ENCODE peak calls at places on chromosomes 13 and 19, in seven cellular contexts. U is activated CD8-positive, alpha-beta memory T cell treated with anti-CD3 and anti-CD28 coated beads for 4 hours; O is AG09319; W is COR-L47; X is lung; M is fibroblast of the aortic adventitia; C is IMR-90. Y is an unnamed sample.

GRCh38 chr19:39112338-39112890 is 13.2 kb upstream of the PAK4 start:
- DNase-seq in M (no peak), X (no peak), O (no peak), U (no peak), W (no peak), C (no peak), Y (no peak)

GRCh38 chr19:19121371-19121770 is 16.9 kb downstream of the TMEM161A start:
- DNase-seq in C (no peak), X (no peak), W (no peak), M (no peak), O (no peak), U (no peak), Y (no peak)

GRCh38 chr13:45068036-45069001 is 52.0 kb upstream of the GTF2F2 start:
- DNase-seq in U (no peak), M (no peak), W (peak), O (no peak), X (no peak), C (no peak), Y (peak)

GRCh38 chr13:41411536-41411935 is 45.8 kb upstream of the RGCC start:
- DNase-seq in W (peak), U (no peak), M (peak), X (no peak), C (peak), O (peak), Y (peak)

GRCh38 chr19:55526216-55527196 is 10.4 kb downstream of the SBK2 start:
- DNase-seq in W (peak), X (peak), U (no peak), C (peak), O (peak), M (peak), Y (peak)

GRCh38 chr19:46944123-46944718 is 75.4 kb upstream of the NPAS1 start:
- DNase-seq in X (no peak), M (no peak), W (no peak), U (no peak), O (no peak), C (no peak), Y (no peak)

GRCh38 chr13:97440598-97440997 is 6.6 kb downstream of the RAP2A start:
- DNase-seq in C (peak), X (no peak), O (no peak), W (no peak), M (peak), U (no peak), Y (no peak)

GRCh38 chr13:76865109-76865508 is 21.1 kb downstream of the KCTD12 start:
- DNase-seq in X (no peak), C (no peak), U (no peak), O (no peak), W (no peak), M (no peak), Y (no peak)

GRCh38 chr13:109669234-109669612 is 117.2 kb downstream of the IRS2 start:
- DNase-seq in C (no peak), M (no peak), U (no peak), W (no peak), X (no peak), O (no peak), Y (peak)

GRCh38 chr19:4365791-4366665 is 22.7 kb downstream of the MPND start:
- DNase-seq in W (no peak), U (no peak), O (no peak), X (no peak), C (no peak), M (no peak), Y (no peak)

GRCh38 chr13:20134732-20135131 is 26.1 kb downstream of the GJA3 start:
- DNase-seq in C (no peak), U (no peak), O (no peak), M (no peak), X (no peak), W (no peak), Y (no peak)

GRCh38 chr13:109160887-109161669 is 531.7 kb downstream of the MYO16 start:
- DNase-seq in C (no peak), M (no peak), O (no peak), X (no peak), U (no peak), W (no peak), Y (no peak)

GRCh38 chr19:38993271-38993670 is 17.7 kb upstream of the FBXO17 start:
- DNase-seq in C (peak), W (no peak), U (no peak), O (no peak), X (no peak), M (peak), Y (no peak)

GRCh38 chr19:7904074-7905020 is 670 bp downstream of the MAP2K7 start:
- DNase-seq in U (peak), X (peak), W (peak), C (no peak), M (no peak), O (no peak), Y (no peak)

GRCh38 chr19:35963514-35963913 is 27.3 kb downstream of the LRFN3 start:
- DNase-seq in W (no peak), U (no peak), O (no peak), C (peak), X (no peak), M (peak), Y (no peak)

GRCh38 chr19:50167314-50167721 is 4.2 kb upstream of the IZUMO2 start:
- DNase-seq in W (no peak), M (no peak), C (no peak), U (no peak), X (no peak), O (no peak), Y (peak)

GRCh38 chr19:43446746-43447489 is 18.5 kb downstream of the LYPD3 start:
- DNase-seq in X (peak), W (peak), O (peak), M (peak), U (peak), C (peak), Y (peak)

GRCh38 chr19:18558202-18558555 is 509 bp downstream of the KXD1 start:
- DNase-seq in O (no peak), U (no peak), M (peak), C (no peak), W (no peak), X (no peak), Y (no peak)

GRCh38 chr13:108325863-108326262 is 56.3 kb downstream of the TNFSF13B start:
- DNase-seq in X (no peak), W (no peak), O (no peak), M (no peak), C (no peak), U (no peak), Y (no peak)

GRCh38 chr19:51687791-51688664 is 5.1 kb upstream of the SPACA6 start:
- DNase-seq in U (no peak), X (peak), M (peak), W (no peak), C (peak), O (no peak), Y (peak)

GRCh38 chr13:83905641-83906040 is 23.4 kb upstream of the SLITRK1 start:
- DNase-seq in C (no peak), U (no peak), W (no peak), M (no peak), O (no peak), X (no peak), Y (no peak)

GRCh38 chr19:47240996-47241918 is 10.3 kb upstream of the BBC3 start:
- DNase-seq in X (peak), M (peak), C (peak), W (peak), O (no peak), U (peak), Y (peak)

GRCh38 chr13:59016250-59016649 is 1147.5 kb downstream of the DIAPH3 start:
- DNase-seq in W (no peak), U (no peak), O (no peak), X (no peak), C (no peak), M (no peak), Y (no peak)

GRCh38 chr13:32496574-32497160 is 41.9 kb downstream of the N4BP2L2 start:
- DNase-seq in M (peak), O (no peak), C (no peak), X (no peak), U (no peak), W (no peak), Y (no peak)

GRCh38 chr13:113607477-113608245 is 23.1 kb downstream of the TFDP1 start:
- DNase-seq in O (no peak), M (no peak), X (peak), U (no peak), C (no peak), W (no peak), Y (no peak)

GRCh38 chr13:32997399-32997798 is 18.8 kb upstream of the KL start:
- DNase-seq in U (no peak), W (no peak), O (no peak), C (no peak), M (no peak), X (no peak), Y (no peak)

GRCh38 chr13:76330756-76331155 is 555.4 kb downstream of the KCTD12 start:
- DNase-seq in C (no peak), U (no peak), M (peak), X (no peak), O (no peak), W (no peak), Y (no peak)

GRCh38 chr13:44693156-44693826 is 117.2 kb upstream of the TSC22D1 start:
- DNase-seq in W (no peak), C (no peak), M (peak), O (no peak), U (no peak), X (no peak), Y (no peak)

GRCh38 chr19:41226053-41226873 is 7.2 kb downstream of the AXL start:
- DNase-seq in C (peak), M (peak), W (no peak), O (peak), X (peak), U (no peak), Y (no peak)

GRCh38 chr13:99506632-99507031 is 5.4 kb downstream of the TM9SF2 start:
- DNase-seq in O (no peak), W (no peak), U (no peak), M (no peak), X (no peak), C (no peak), Y (no peak)

GRCh38 chr13:107277911-107278310 is 710.0 kb upstream of the ARGLU1 start:
- DNase-seq in C (peak), W (no peak), O (no peak), U (no peak), M (no peak), X (no peak), Y (no peak)

GRCh38 chr19:14550201-14550754 is 20.9 kb downstream of the TECR start:
- DNase-seq in C (no peak), O (no peak), M (no peak), U (no peak), W (no peak), X (no peak), Y (no peak)